ENCODE peak calls at places on chromosomes 5 and 9, in nine cellular contexts. W is HepG2; U is tibial nerve; B is dorsolateral prefrontal cortex; D is AG04450; X is psoas muscle; H is uterus; L is fibroblast of lung; K is CD8-positive, alpha-beta T cell. I is an unnamed sample.
A peak's percentile ranks its signal among the peaks of the same experiment; 100 is the strongest.

GRCh38 chr5:160556886-160557285 is 135.2 kb downstream of the PTTG1 start:
- DNase-seq in W (no peak), U (no peak), B (no peak), D (peak; percentile 7), X (no peak), H (no peak), L (peak; percentile 19), K (no peak), I (no peak)

GRCh38 chr5:135392256-135392655 is 6.8 kb downstream of the MACROH2A1 start:
- DNase-seq in W (no peak), U (no peak), B (no peak), D (no peak), X (no peak), H (no peak), L (peak; percentile 46), K (no peak), I (no peak)

GRCh38 chr5:37720550-37720952 is 119.3 kb downstream of the GDNF start:
- DNase-seq in W (no peak), U (no peak), B (no peak), D (no peak), X (no peak), H (no peak), L (no peak), K (no peak), I (no peak)

GRCh38 chr5:172059661-172060100 is 53.2 kb upstream of the FBXW11 start:
- DNase-seq in W (peak; percentile 19), U (no peak), B (no peak), D (no peak), X (no peak), H (no peak), L (peak; percentile 20), K (no peak), I (no peak)

GRCh38 chr5:106874531-106874930 is 796.2 kb downstream of the EFNA5 start:
- DNase-seq in W (no peak), U (no peak), B (no peak), D (no peak), X (no peak), H (no peak), L (no peak), K (no peak), I (no peak)

GRCh38 chr5:123670981-123671557 is 159.1 kb downstream of the CSNK1G3 start:
- DNase-seq in W (peak; percentile 34), U (peak; percentile 48), B (peak; percentile 47), D (peak; percentile 7), X (no peak), H (peak; percentile 46), L (peak; percentile 66), K (no peak), I (peak; percentile 55)

GRCh38 chr9:121779381-121780117 is 128.1 kb downstream of the DAB2IP start:
- DNase-seq in W (no peak), U (no peak), B (peak; percentile 51), D (no peak), X (no peak), H (peak; percentile 79), L (no peak), K (no peak), I (no peak)

GRCh38 chr5:128498844-128499455 is 39.1 kb downstream of the FBN2 start:
- DNase-seq in W (no peak), U (no peak), B (no peak), D (peak; percentile 54), X (no peak), H (no peak), L (peak; percentile 84), K (no peak), I (peak; percentile 11)

GRCh38 chr5:106727071-106727470 is 943.7 kb downstream of the EFNA5 start:
- DNase-seq in W (no peak), U (no peak), B (no peak), D (no peak), X (no peak), H (no peak), L (no peak), K (no peak), I (no peak)

GRCh38 chr5:151903243-151903653 is 21.4 kb downstream of the GLRA1 start:
- DNase-seq in W (no peak), U (no peak), B (no peak), D (no peak), X (no peak), H (no peak), L (no peak), K (no peak), I (peak; percentile 14)

DNA sequence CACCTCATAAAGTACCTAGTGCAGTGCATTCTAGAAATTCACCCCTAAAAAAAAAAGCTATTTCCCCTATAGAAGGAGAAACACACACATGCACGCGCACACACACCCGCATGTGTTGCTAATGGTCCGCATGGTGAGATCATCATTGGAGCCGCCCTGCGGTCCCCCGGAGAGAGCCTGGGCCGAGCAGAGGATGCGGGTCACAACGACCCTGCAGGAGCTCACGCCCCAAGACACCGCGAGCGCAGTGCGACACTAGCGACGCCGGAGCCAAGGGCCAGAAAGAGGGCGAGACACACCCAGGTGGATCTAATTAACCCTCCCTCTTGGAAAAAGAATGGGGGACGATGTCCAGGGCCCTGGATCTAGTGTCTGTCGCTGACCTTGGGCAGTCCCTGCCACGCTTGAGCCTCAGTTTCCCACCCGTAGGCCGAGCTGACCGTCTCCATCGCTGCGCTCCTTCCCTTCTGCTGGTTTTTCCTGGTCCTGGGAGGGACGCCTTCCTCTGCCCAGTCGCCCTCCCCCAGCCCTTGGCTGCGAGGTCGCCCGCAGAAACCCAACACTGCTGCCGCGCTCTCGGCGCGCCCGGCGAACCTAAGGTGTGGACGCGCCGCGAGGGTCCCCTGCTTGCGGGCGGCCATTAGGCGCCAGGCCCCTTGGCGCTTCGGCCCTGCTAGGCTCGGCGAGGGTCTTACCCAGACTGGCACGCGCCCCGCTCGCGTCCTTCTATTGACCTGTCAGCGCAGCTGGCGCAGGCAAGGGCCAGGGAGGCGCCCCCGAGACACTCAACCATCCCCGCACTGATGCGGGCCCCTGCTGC is 47.6 kb upstream of the RNF20 start:
- DNase-seq in W (no peak), U (no peak), B (peak; percentile 70), D (no peak), X (peak; percentile 66), H (peak; percentile 37), L (peak; percentile 45), K (no peak), I (peak; percentile 47)
- H3K4me3 ChIP-seq in W (no peak overlapping the region), U (peak overlapping the region; percentile 63), B (peak overlapping the region; percentile 78), D (peak overlapping the region; percentile 76), X (peak overlapping the region; percentile 93), H (peak overlapping the region; percentile 47), L (peak overlapping the region; percentile 60), K (no peak overlapping the region), I (peak overlapping the region; percentile 44)

GRCh38 chr9:84811726-84812074 is 142.2 kb downstream of the NTRK2 start:
- DNase-seq in W (no peak), U (no peak), B (no peak), D (no peak), X (no peak), H (no peak), L (no peak), K (no peak), I (no peak)
- H3K27ac ChIP-seq in W (no peak overlapping the region), U (no peak overlapping the region), B (no peak overlapping the region), D (no peak overlapping the region), X (no peak overlapping the region), H (no peak overlapping the region), L (no peak overlapping the region), K (no peak overlapping the region), I (no peak overlapping the region)

DNA sequence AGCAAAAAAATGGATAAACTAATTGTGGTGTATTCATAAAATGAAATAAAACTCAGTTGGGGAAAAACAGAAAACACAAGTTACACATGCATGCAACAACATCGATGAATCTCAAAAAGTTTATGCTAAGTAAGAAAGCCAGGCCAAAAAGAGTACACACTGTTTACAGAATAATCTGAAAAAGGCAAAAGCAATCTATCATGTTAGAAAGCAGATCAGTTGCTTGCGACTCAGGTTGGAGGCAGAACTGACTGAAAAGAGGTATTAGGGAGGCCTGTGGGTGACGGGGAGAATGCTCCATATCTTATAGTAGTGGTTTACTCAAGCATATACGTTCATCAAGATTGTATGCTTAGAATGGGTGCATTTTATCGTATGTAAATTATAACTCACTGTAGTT is 119.2 kb downstream of the ARRDC3 start:
- DNase-seq in W (no peak), U (no peak), B (no peak), D (no peak), X (no peak), H (no peak), L (no peak), K (no peak), I (no peak)
- H3K4me3 ChIP-seq in W (no peak overlapping the region), U (no peak overlapping the region), B (no peak overlapping the region), D (no peak overlapping the region), X (no peak overlapping the region), H (no peak overlapping the region), L (no peak overlapping the region), K (no peak overlapping the region), I (no peak overlapping the region)

DNA sequence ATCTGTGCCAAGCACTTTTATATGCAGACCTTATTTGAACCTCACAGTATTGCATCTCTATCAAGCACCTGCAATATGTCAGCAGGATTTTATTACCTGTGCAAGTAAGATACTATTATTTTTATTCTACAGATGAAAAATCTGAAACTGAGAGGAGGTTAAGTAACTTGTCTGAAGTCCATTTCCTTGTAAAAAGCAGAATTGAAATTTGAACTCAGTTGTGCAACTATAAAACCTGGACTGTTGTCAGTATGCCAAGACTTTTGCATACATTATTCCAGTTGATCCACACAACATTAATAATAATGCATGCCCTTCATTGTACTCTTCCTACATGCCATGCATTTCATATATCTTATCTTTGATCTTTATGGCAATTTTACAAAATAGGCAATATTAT is 82.2 kb upstream of the BRINP1 start:
- DNase-seq in W (no peak), U (no peak), B (no peak), D (no peak), X (no peak), H (no peak), L (no peak), K (no peak), I (no peak)
- H3K27ac ChIP-seq in W (no peak overlapping the region), U (no peak overlapping the region), B (no peak overlapping the region), D (no peak overlapping the region), X (no peak overlapping the region), H (no peak overlapping the region), L (no peak overlapping the region), K (no peak overlapping the region), I (no peak overlapping the region)

DNA sequence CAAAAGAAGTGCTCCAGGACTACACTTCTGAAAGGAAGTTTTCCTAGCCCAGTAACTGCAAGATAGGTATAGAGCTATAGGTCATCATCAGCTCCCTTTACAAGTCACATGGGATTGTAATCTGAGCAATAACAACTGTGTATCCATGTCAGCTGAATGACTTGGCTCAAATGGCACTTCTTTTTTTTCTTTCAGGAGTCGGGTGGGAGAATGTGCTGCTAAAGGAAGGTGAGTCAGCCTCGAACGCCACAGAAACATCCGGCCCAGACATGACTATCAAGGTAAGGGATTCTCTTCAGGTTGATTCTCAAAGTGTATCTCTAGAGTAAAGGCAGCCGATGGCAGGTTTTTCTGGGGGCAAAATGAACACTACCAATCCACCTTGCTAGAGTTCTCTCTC is 192.2 kb downstream of the C9orf152 start:
- DNase-seq in W (no peak), U (no peak), B (no peak), D (peak; percentile 38), X (no peak), H (no peak), L (peak; percentile 51), K (peak; percentile 23), I (no peak)
- H3K4me3 ChIP-seq in W (no peak overlapping the region), U (no peak overlapping the region), B (no peak overlapping the region), D (no peak overlapping the region), X (no peak overlapping the region), H (no peak overlapping the region), L (no peak overlapping the region), K (no peak overlapping the region), I (no peak overlapping the region)

DNA sequence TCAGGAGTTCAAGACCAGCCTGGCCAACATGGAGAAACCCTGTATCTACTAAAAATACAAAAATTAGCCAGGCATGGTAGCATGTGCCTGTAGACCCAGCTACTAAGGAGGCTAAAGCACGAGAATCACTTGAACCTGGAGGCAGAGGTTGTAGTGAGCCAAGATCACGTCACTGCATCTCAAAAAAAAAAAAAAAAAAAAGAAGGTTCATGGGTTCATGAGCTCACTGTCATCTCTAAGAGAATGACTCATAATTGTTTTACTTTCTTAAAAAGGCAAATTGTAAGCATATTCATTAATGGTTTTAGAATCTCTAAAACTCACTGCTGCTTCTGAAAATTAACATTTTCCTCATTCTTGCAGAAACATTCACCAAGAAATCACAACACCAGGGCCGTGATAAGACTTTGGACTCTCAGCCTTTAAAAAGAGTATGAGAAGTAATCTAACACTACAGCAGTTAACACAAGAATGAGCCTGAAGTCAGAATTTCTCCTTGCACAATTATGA is 103.6 kb downstream of the GNA14 start:
- DNase-seq in W (no peak), U (no peak), B (no peak), D (no peak), X (no peak), H (no peak), L (no peak), K (no peak), I (no peak)
- H3K27ac ChIP-seq in W (no peak overlapping the region), U (no peak overlapping the region), B (no peak overlapping the region), D (no peak overlapping the region), X (no peak overlapping the region), H (no peak overlapping the region), L (no peak overlapping the region), K (no peak overlapping the region), I (no peak overlapping the region)

I was measured in WERI-Rb-1.